ENCODE peak calls at places on chromosomes 2 and 18, in ten cellular contexts. S is HEK293T; E is NB4; H is fibroblast of lung; F is stimulated activated naive B cell treated with anti-CD40 and anti-IgM and Interleukin-4, amounts not matched to agents 10 μg/mL and 1 μg/mL and 100 μg/mL, for 72 hours; D is tibial nerve; I is activated effector memory CD4-positive, alpha-beta T cell treated with anti-CD3 and anti-CD28 coated beads, Interleukin-2, amount 50 U/mL, for 16 hours; L is NCI-H524; Z is ACHN; X is upper lobe of right lung. Q is an unnamed sample.

GRCh38 chr2:120394764-120395163 is 48.8 kb downstream of the INHBB start:
- DNase-seq in S (no peak), E (no peak), H (no peak), F (no peak), D (no peak), I (no peak), L (no peak), Z (no peak), X (no peak), Q (no peak)

GRCh38 chr2:174376967-174377366 is 18.6 kb upstream of the SCRN3 start:
- DNase-seq in S (no peak), E (peak; percentile 32), H (no peak), F (no peak), D (no peak), I (no peak), L (no peak), Z (no peak), X (no peak), Q (no peak)

GRCh38 chr2:215505044-215505786 is 69.3 kb upstream of the FN1 start:
- DNase-seq in S (no peak), E (peak; percentile 52), H (peak; percentile 55), F (no peak), D (no peak), I (no peak), L (no peak), Z (no peak), X (no peak), Q (no peak)

GRCh38 chr18:48308755-48309154 is 100.4 kb downstream of the ZBTB7C start:
- DNase-seq in S (no peak), E (no peak), H (no peak), F (no peak), D (no peak), I (peak; percentile 43), L (no peak), Z (no peak), X (no peak), Q (no peak)

GRCh38 chr2:161409308-161409707 is 6.8 kb upstream of the TBR1 start:
- DNase-seq in S (no peak), E (no peak), H (no peak), F (no peak), D (no peak), I (no peak), L (no peak), Z (no peak), X (no peak), Q (no peak)

GRCh38 chr2:203802277-203803045 is 65.1 kb upstream of the CTLA4 start:
- DNase-seq in S (no peak), E (no peak), H (no peak), F (no peak), D (no peak), I (peak; percentile 71), L (no peak), Z (no peak), X (no peak), Q (no peak)

GRCh38 chr18:34661464-34662087 is 48.5 kb upstream of the DTNA start:
- DNase-seq in S (peak; percentile 86), E (peak; percentile 48), H (peak; percentile 65), F (no peak), D (no peak), I (no peak), L (no peak), Z (peak; percentile 62), X (no peak), Q (no peak)

GRCh38 chr2:196592912-196593881 is 46.3 kb upstream of the CCDC150 start:
- DNase-seq in S (peak; percentile 69), E (peak; percentile 15), H (peak; percentile 52), F (no peak), D (no peak), I (no peak), L (peak; percentile 52), Z (peak; percentile 50), X (peak; percentile 70), Q (peak; percentile 46)

GRCh38 chr2:69185807-69186206 is 172.8 kb downstream of the ANTXR1 start:
- DNase-seq in S (peak; percentile 13), E (peak; percentile 74), H (no peak), F (no peak), D (no peak), I (no peak), L (no peak), Z (no peak), X (no peak), Q (no peak)